ENCODE peak calls at places on chromosomes 1 and 21, in nine cellular contexts. Q is A549, H is SJSA1, K is thyroid gland, S is neural progenitor cell, U is RWPE1, J is coronary artery, P is heart right ventricle, F is H9. M is an unnamed sample.

GRCh38 chr21:37631319-37632117 is 264.9 kb downstream of the DYRK1A start:
- DNase-seq in Q (peak), H (no peak), K (no peak), S (peak), U (peak), J (no peak), P (peak), F (peak), M (no peak)

GRCh38 chr1:208939545-208940085 is 643.9 kb upstream of the CAMK1G start:
- DNase-seq in Q (no peak), H (no peak), K (no peak), S (no peak), U (no peak), J (no peak), P (no peak), F (no peak), M (no peak)

GRCh38 chr1:238900334-238900865 is 486.0 kb upstream of the CHRM3 start:
- DNase-seq in Q (no peak), H (no peak), K (no peak), S (no peak), U (no peak), J (no peak), P (no peak), F (no peak), M (no peak)

GRCh38 chr1:246214708-246215504 is 292.2 kb downstream of the SMYD3 start:
- DNase-seq in Q (no peak), H (peak), K (no peak), S (no peak), U (no peak), J (no peak), P (peak), F (no peak), M (no peak)

GRCh38 chr21:31332525-31332924 is 11.5 kb downstream of the TIAM1 start:
- DNase-seq in Q (no peak), H (no peak), K (no peak), S (no peak), U (no peak), J (no peak), P (no peak), F (no peak), M (no peak)

GRCh38 chr1:97271906-97272788 is 550.6 kb downstream of the PTBP2 start:
- DNase-seq in Q (no peak), H (peak), K (no peak), S (no peak), U (no peak), J (no peak), P (no peak), F (no peak), M (no peak)

GRCh38 chr1:110196917-110197782 is 13.0 kb upstream of the KCNC4 start:
- DNase-seq in Q (peak), H (peak), K (no peak), S (peak), U (peak), J (no peak), P (no peak), F (peak), M (no peak)

GRCh38 chr1:160243767-160244166 is 18.6 kb downstream of the DCAF8 start:
- DNase-seq in Q (no peak), H (no peak), K (no peak), S (no peak), U (no peak), J (no peak), P (no peak), F (no peak), M (no peak)

GRCh38 chr1:221182791-221183533 is 303.7 kb downstream of the HLX start:
- DNase-seq in Q (no peak), H (no peak), K (no peak), S (no peak), U (no peak), J (no peak), P (no peak), F (no peak), M (no peak)

GRCh38 chr1:61604684-61605083 is 120.3 kb downstream of the TM2D1 start:
- DNase-seq in Q (no peak), H (no peak), K (no peak), S (no peak), U (no peak), J (no peak), P (no peak), F (no peak), M (no peak)

GRCh38 chr21:41361786-41362604 is at the start of gene MX2:
- DNase-seq in Q (no peak), H (peak), K (peak), S (no peak), U (peak), J (peak), P (peak), F (no peak), M (no peak)

GRCh38 chr1:18938008-18938706 is 18.3 kb downstream of the IFFO2 start:
- DNase-seq in Q (no peak), H (no peak), K (peak), S (no peak), U (no peak), J (no peak), P (no peak), F (no peak), M (no peak)

GRCh38 chr1:93576346-93576745 is 105.3 kb downstream of the BCAR3 start:
- DNase-seq in Q (no peak), H (no peak), K (no peak), S (peak), U (no peak), J (no peak), P (peak), F (no peak), M (peak)

GRCh38 chr1:236451796-236452373 is 57.8 kb downstream of the EDARADD start:
- DNase-seq in Q (peak), H (peak), K (peak), S (peak), U (no peak), J (no peak), P (no peak), F (peak), M (no peak)

GRCh38 chr1:165857046-165857801 is 29.8 kb downstream of the UCK2 start:
- DNase-seq in Q (peak), H (no peak), K (no peak), S (no peak), U (no peak), J (no peak), P (no peak), F (no peak), M (peak)

GRCh38 chr1:208177656-208178055 is 66.5 kb downstream of the PLXNA2 start:
- DNase-seq in Q (no peak), H (no peak), K (peak), S (no peak), U (no peak), J (no peak), P (no peak), F (peak), M (peak)

DNA sequence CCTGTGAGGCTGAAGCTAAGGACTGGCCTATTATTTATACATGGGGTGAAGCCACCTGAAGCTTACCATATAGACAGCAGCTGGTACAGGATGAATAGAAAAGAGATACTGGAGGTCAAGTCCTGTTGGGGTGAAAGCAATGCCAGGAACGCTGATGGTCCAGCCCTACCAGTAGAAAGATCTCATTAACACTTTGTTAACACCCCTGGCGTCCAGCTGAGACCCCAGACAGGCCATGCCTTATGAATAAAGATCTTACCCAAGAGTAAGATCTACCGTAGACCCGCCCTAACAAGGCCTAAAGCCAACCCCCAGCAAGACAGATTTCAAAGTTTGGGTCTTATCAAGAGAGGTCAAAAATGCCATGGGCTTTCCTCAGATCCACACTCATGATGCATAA is 34.7 kb downstream of the ST3GAL3 start:
- DNase-seq in Q (no peak), H (no peak), K (no peak), S (no peak), U (no peak), J (no peak), P (no peak), F (no peak), M (no peak)
- H3K27ac ChIP-seq in Q (no peak), H (no peak), K (no peak), S (no peak), U (no peak), J (no peak), P (no peak), F (no peak), M (no peak)

GRCh38 chr1:109135940-109136339 is 22.0 kb downstream of the ELAPOR1 start:
- DNase-seq in Q (no peak), H (no peak), K (no peak), S (no peak), U (no peak), J (no peak), P (no peak), F (no peak), M (no peak)

GRCh38 chr1:109132980-109133379 is 19.1 kb downstream of the ELAPOR1 start:
- DNase-seq in Q (no peak), H (no peak), K (no peak), S (no peak), U (no peak), J (no peak), P (no peak), F (no peak), M (no peak)

GRCh38 chr1:109136766-109137165 is 22.9 kb downstream of the ELAPOR1 start:
- DNase-seq in Q (no peak), H (no peak), K (no peak), S (no peak), U (no peak), J (no peak), P (no peak), F (no peak), M (no peak)

GRCh38 chr1:109133815-109134214 is 19.9 kb downstream of the ELAPOR1 start:
- DNase-seq in Q (no peak), H (no peak), K (peak), S (no peak), U (no peak), J (no peak), P (no peak), F (no peak), M (peak)

GRCh38 chr1:109134423-109134822 is 20.5 kb downstream of the ELAPOR1 start:
- DNase-seq in Q (no peak), H (no peak), K (no peak), S (no peak), U (no peak), J (no peak), P (no peak), F (no peak), M (no peak)
- H3K27ac ChIP-seq in Q (no peak), H (no peak), K (no peak), S (no peak), U (no peak), J (no peak), P (no peak), F (no peak), M (no peak)

GRCh38 chr1:184836934-184837698 is 82.5 kb upstream of the EDEM3 start:
- DNase-seq in Q (no peak), H (no peak), K (no peak), S (no peak), U (no peak), J (no peak), P (peak), F (no peak), M (no peak)
- H3K27ac ChIP-seq in Q (no peak), H (no peak), K (no peak), S (no peak), U (no peak), J (peak), P (peak), F (no peak), M (no peak)

GRCh38 chr1:201433609-201434008 is 12.1 kb upstream of the TNNI1 start:
- DNase-seq in Q (no peak), H (no peak), K (no peak), S (no peak), U (no peak), J (no peak), P (no peak), F (no peak), M (no peak)

GRCh38 chr1:201436461-201436860 is 14.9 kb upstream of the TNNI1 start:
- DNase-seq in Q (peak), H (no peak), K (no peak), S (peak), U (no peak), J (no peak), P (no peak), F (peak), M (no peak)

GRCh38 chr1:201434266-201434665 is 12.7 kb upstream of the TNNI1 start:
- DNase-seq in Q (no peak), H (no peak), K (no peak), S (no peak), U (no peak), J (no peak), P (no peak), F (no peak), M (no peak)

GRCh38 chr1:201432814-201433213 is 11.3 kb upstream of the TNNI1 start:
- DNase-seq in Q (no peak), H (no peak), K (no peak), S (no peak), U (no peak), J (no peak), P (no peak), F (no peak), M (no peak)

DNA sequence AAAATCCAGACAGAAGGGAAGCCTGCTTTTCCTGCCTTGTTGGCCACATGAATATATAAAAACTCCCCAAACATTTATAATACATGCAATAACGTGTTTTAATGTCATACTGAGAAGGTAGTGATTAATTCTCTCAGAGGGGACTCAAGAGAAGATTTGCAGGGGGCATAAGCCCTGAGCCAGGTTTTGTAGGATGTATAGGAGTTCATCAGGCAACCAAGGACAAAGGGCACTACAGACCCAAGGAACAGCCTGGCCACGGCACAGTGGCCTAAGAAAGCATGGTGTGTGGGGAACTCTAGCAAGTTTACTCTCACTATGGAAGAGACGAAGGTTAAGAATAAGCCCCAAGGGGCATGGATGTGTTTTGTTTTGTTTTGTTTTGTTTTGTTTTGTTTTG is 15.4 kb upstream of the TNNI1 start:
- DNase-seq in Q (no peak), H (no peak), K (no peak), S (no peak), U (no peak), J (no peak), P (no peak), F (no peak), M (no peak)
- H3K27ac ChIP-seq in Q (no peak), H (no peak), K (no peak), S (no peak), U (no peak), J (no peak), P (no peak), F (no peak), M (no peak)

GRCh38 chr1:66597500-66597899 is 63.5 kb downstream of the SGIP1 start:
- DNase-seq in Q (no peak), H (no peak), K (no peak), S (no peak), U (no peak), J (no peak), P (no peak), F (no peak), M (no peak)

GRCh38 chr1:66599346-66599745 is 65.4 kb downstream of the SGIP1 start:
- DNase-seq in Q (no peak), H (peak), K (no peak), S (no peak), U (no peak), J (no peak), P (no peak), F (no peak), M (no peak)

GRCh38 chr1:66596191-66596590 is 62.2 kb downstream of the SGIP1 start:
- DNase-seq in Q (no peak), H (no peak), K (no peak), S (no peak), U (no peak), J (no peak), P (no peak), F (no peak), M (no peak)

GRCh38 chr1:66598670-66599069 is 64.7 kb downstream of the SGIP1 start:
- DNase-seq in Q (no peak), H (peak), K (no peak), S (no peak), U (peak), J (no peak), P (no peak), F (no peak), M (no peak)

DNA sequence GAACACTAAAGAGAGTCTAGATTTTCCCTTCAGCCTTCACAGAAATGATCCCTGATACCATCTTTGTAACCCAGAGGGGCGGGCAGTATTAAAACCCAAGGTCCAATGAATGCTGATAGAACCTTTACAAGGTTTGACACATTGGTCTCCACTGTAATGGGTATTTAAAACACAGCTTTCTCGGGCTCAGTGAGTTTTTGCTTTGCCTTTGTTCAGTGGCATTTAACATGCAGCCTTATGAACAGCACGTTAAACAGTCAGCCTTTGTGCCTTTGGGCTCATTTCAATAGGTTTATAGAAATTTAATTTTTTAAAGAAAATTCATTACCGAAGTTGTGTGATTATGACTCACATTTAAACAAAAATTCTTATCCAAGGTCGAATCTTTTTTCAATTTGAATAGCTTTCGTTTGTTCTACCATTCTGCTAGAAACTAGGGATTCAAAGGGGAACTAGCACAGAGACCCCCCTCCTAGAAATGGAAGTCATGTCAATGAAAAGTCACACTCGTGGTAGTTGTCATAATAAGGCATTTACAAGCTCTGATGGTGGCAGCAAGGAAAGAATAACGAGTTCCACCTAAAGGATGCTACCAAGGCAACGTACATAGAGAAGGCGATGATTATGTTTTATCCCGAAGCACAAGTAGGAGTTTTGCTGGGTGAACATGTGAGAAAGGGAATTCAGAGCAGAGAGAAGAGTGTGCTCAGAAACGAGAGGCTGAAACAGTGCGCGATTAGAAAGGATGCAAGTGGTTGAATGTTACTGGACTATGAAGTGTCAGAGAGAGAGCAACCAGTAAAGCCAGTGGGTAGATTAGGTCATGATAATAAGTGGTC is 66.2 kb downstream of the SGIP1 start:
- DNase-seq in Q (no peak), H (no peak), K (no peak), S (no peak), U (no peak), J (no peak), P (no peak), F (no peak), M (no peak)
- H3K27ac ChIP-seq in Q (no peak), H (peak), K (no peak), S (no peak), U (no peak), J (no peak), P (no peak), F (no peak), M (peak)

M was measured in caudate nucleus.